ENCODE peak calls at places on chromosome 20, in ten cellular contexts. V, R, N, L, B, J, U, W, Z and D are unnamed samples.

GRCh38 chr20:55561259-55561658 is 444.1 kb downstream of the CBLN4 start:
- DNase-seq in W (no peak), U (no peak), B (peak), N (no peak), L (no peak), J (no peak), R (no peak), Z (no peak), V (no peak), D (peak)

GRCh38 chr20:43357352-43357751 is 100.3 kb upstream of the SRSF6 start:
- DNase-seq in L (no peak), R (no peak), N (no peak), Z (no peak), V (no peak), J (no peak), U (no peak), B (no peak), W (no peak), D (no peak)

GRCh38 chr20:62927128-62927705 is 912 bp upstream of the DIDO1 start:
- DNase-seq in R (no peak), N (no peak), Z (no peak), J (no peak), V (no peak), B (no peak), L (no peak), W (no peak), U (no peak), D (no peak)

GRCh38 chr20:13554706-13555105 is 84.0 kb downstream of the TASP1 start:
- DNase-seq in W (peak), N (no peak), L (peak), U (peak), Z (peak), J (no peak), B (peak), V (no peak), R (no peak), D (peak)

GRCh38 chr20:25226433-25227316 is 21.2 kb upstream of the PYGB start:
- DNase-seq in W (no peak), U (no peak), B (peak), R (no peak), Z (no peak), V (peak), L (no peak), J (no peak), N (no peak), D (no peak)

GRCh38 chr20:10502098-10502526 is 67.0 kb downstream of the SLX4IP start:
- DNase-seq in L (no peak), U (no peak), B (no peak), J (no peak), R (no peak), W (no peak), N (no peak), Z (no peak), V (no peak), D (no peak)

GRCh38 chr20:33862709-33863403 is 51.7 kb downstream of the CHMP4B start:
- DNase-seq in Z (peak), R (peak), B (peak), U (peak), L (peak), N (peak), J (no peak), V (peak), W (peak), D (peak)

GRCh38 chr20:31653573-31653972 is 15.9 kb downstream of the COX4I2 start:
- DNase-seq in R (no peak), W (no peak), Z (no peak), N (no peak), J (no peak), L (no peak), V (no peak), B (no peak), U (no peak), D (no peak)

GRCh38 chr20:49724637-49725606 is 11.2 kb upstream of the B4GALT5 start:
- DNase-seq in N (peak), Z (peak), B (peak), U (peak), R (no peak), W (peak), V (peak), L (no peak), J (peak), D (peak)

GRCh38 chr20:16785221-16785620 is 37.1 kb downstream of the OTOR start:
- DNase-seq in R (no peak), W (peak), Z (peak), U (peak), J (no peak), B (no peak), L (no peak), N (no peak), V (peak), D (no peak)

GRCh38 chr20:5003626-5004025 is 2.3 kb upstream of the SLC23A2 start:
- DNase-seq in R (no peak), Z (no peak), V (no peak), W (no peak), U (no peak), N (no peak), B (no peak), J (no peak), L (no peak), D (no peak)

GRCh38 chr20:61436268-61436667 is 184.2 kb downstream of the CDH4 start:
- DNase-seq in W (peak), Z (peak), J (no peak), B (no peak), R (no peak), L (no peak), N (no peak), U (peak), V (no peak), D (peak)

GRCh38 chr20:37406010-37406998 is 60.4 kb downstream of the SRC start:
- DNase-seq in W (peak), B (peak), R (no peak), J (no peak), U (peak), Z (no peak), V (peak), L (peak), N (no peak), D (peak)
- H3K4me3 ChIP-seq in W (peak), B (peak), R (peak), J (no peak), U (peak), Z (peak), V (peak), L (peak), N (no peak), D (peak)

GRCh38 chr20:7936735-7937078 is 3.6 kb downstream of the HAO1 start:
- DNase-seq in N (no peak), B (no peak), Z (no peak), R (no peak), L (no peak), W (no peak), U (no peak), J (no peak), V (no peak), D (no peak)
- TF ChIP-seq CTCF in N (no peak), B (no peak), Z (no peak), R (no peak), L (no peak), W (no peak), U (no peak), J (no peak), V (no peak), D (no peak)

GRCh38 chr20:41380551-41381262 is 14.1 kb upstream of the EMILIN3 start:
- DNase-seq in Z (no peak), U (no peak), R (no peak), J (no peak), W (no peak), B (no peak), V (no peak), N (no peak), L (no peak), D (peak)
- H3K4me3 ChIP-seq in Z (no peak), U (no peak), R (no peak), J (no peak), W (no peak), B (no peak), V (no peak), N (no peak), L (no peak), D (no peak)

GRCh38 chr20:45892049-45892816 is 1.1 kb downstream of the CTSA start:
- DNase-seq in W (peak), R (peak), Z (peak), V (peak), N (no peak), L (peak), U (peak), J (no peak), B (peak), D (peak)
- TF ChIP-seq CTCF in W (peak), R (no peak), Z (peak), V (no peak), N (no peak), L (no peak), U (peak), J (no peak), B (peak), D (peak)

DNA sequence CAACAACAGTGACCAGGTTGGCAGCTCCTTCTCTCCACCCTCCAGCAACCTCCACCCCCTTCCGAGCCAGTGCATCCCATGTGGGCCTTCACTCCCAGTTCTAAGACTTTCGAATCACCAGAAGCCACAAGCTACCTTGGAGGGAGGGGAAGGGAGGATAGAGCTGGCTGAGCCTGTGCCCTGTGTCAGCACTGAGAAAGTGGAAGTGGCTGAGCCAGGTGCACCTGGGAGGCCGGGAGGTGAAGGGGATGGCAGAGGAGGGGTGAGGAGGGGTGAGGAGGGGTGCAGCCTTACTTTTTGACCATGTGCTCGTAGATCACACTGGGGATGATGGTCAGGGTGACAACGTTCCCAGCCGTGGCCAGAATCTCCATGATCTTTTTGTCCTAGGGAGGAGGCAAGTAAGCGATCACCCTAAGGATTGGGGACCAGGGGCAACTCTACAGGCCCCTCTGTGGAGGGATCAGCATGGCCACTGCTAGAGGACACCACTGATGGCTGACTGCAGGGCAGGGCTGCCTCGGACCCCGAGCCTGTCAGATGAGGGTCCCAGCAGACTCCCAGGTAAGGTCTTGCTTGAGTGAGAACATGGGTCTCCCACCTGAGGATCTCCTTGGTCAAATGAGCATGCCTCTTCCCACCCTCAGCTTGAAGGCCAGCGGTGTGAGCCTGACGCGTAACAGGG is 18.3 kb downstream of the SDCBP2 start:
- DNase-seq in L (no peak), W (no peak), V (no peak), N (no peak), J (no peak), B (no peak), U (no peak), R (no peak), Z (no peak), D (no peak)
- H3K4me3 ChIP-seq in L (no peak), W (no peak), V (no peak), N (no peak), J (no peak), B (no peak), U (no peak), R (no peak), Z (no peak), D (no peak)

GRCh38 chr20:24098886-24099285 is 110.3 kb upstream of the GGTLC1 start:
- DNase-seq in L (peak), Z (peak), W (peak), R (no peak), U (peak), V (peak), N (no peak), B (peak), J (no peak), D (peak)

GRCh38 chr20:24106155-24106800 is 117.7 kb upstream of the GGTLC1 start:
- DNase-seq in J (no peak), N (no peak), B (peak), W (no peak), Z (no peak), R (no peak), L (no peak), U (no peak), V (peak), D (peak)

GRCh38 chr20:24102749-24103148 is 114.2 kb upstream of the GGTLC1 start:
- DNase-seq in V (peak), Z (peak), B (peak), W (no peak), U (peak), J (no peak), R (no peak), N (no peak), L (peak), D (peak)

GRCh38 chr20:24100370-24101011 is 111.9 kb upstream of the GGTLC1 start:
- DNase-seq in N (peak), R (peak), Z (peak), W (peak), U (peak), V (peak), J (peak), L (peak), B (peak), D (peak)

DNA sequence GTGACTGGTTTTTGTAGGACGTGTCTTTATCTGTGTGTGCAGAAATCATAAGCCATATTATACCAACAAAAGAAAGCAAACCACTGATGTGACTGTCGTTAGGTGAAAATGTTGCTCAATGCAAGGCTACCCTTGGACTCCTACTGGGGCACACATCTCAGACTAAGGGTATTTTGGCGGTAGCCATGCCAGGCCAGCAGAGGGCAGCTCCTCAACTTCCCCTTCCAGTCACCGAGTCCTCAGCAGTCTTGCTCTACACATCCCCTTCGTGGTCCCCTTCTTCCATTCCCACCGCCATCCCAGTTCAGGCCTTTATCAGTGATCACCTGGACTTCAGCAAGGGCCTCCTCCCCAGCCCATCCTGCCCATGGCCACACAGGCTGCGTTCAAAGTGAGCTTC is 113.7 kb upstream of the GGTLC1 start:
- DNase-seq in R (no peak), B (peak), J (no peak), N (no peak), W (no peak), U (no peak), V (no peak), L (peak), Z (peak), D (peak)
- TF ChIP-seq CTCF in R (no peak), B (peak), J (no peak), N (no peak), W (no peak), U (peak), V (peak), L (peak), Z (peak), D (peak)